ENCODE peak calls at places on chromosomes 16 and 17, in four cellular contexts. T, W, D and R are unnamed samples.

GRCh38 chr16:71441348-71441781 is 489 bp downstream of the TLE7 start:
- DNase-seq in T (peak), W (no peak), D (no peak), R (peak)

GRCh38 chr16:17302213-17302612 is 168.5 kb downstream of the XYLT1 start:
- DNase-seq in T (no peak), W (no peak), D (no peak), R (no peak)

GRCh38 chr16:84105286-84105815 is 11.4 kb downstream of the MBTPS1 start:
- DNase-seq in T (no peak), W (no peak), D (no peak), R (no peak)

GRCh38 chr16:47037396-47037745 is 63.9 kb upstream of the DNAJA2 start:
- DNase-seq in T (peak), W (peak), D (peak), R (no peak)

GRCh38 chr16:27080870-27081269 is 14.1 kb downstream of the C16orf82 start:
- DNase-seq in T (no peak), W (no peak), D (no peak), R (no peak)

GRCh38 chr17:59004338-59005111 is 102.2 kb downstream of the TRIM37 start:
- DNase-seq in T (peak), W (peak), D (peak), R (peak)

GRCh38 chr16:29712770-29713169 is 33.0 kb downstream of the C16orf54 start:
- DNase-seq in T (no peak), W (no peak), D (no peak), R (no peak)

GRCh38 chr16:53415504-53415903 is 18.8 kb upstream of the RBL2 start:
- DNase-seq in T (no peak), W (no peak), D (no peak), R (no peak)

GRCh38 chr16:13923703-13924298 is 3.8 kb downstream of the ERCC4 start:
- DNase-seq in T (no peak), W (no peak), D (no peak), R (no peak)

GRCh38 chr16:85724126-85724879 is 26.6 kb downstream of the C16orf74 start:
- DNase-seq in T (no peak), W (no peak), D (no peak), R (no peak)

GRCh38 chr17:4433515-4434031 is at the start of gene SPNS3:
- DNase-seq in T (no peak), W (peak), D (no peak), R (no peak)

GRCh38 chr17:64661981-64662773 is at the start of gene SMURF2:
- DNase-seq in T (peak), W (peak), D (peak), R (peak)

GRCh38 chr16:56609463-56609921 is 1.1 kb downstream of the MT2A start:
- DNase-seq in T (peak), W (peak), D (no peak), R (peak)

GRCh38 chr17:59441459-59442096 is 110.1 kb downstream of the YPEL2 start:
- DNase-seq in T (no peak), W (no peak), D (no peak), R (no peak)

GRCh38 chr16:58037365-58038057 is 12.0 kb downstream of the MMP15 start:
- DNase-seq in T (no peak), W (no peak), D (no peak), R (no peak)

GRCh38 chr17:77728871-77729270 is 229.6 kb upstream of the TNRC6C start:
- DNase-seq in T (no peak), W (no peak), D (no peak), R (no peak)

GRCh38 chr16:84999857-85000480 is 11.4 kb downstream of the ZDHHC7 start:
- DNase-seq in T (no peak), W (no peak), D (no peak), R (no peak)

GRCh38 chr17:9071921-9072503 is 50.7 kb downstream of the NTN1 start:
- DNase-seq in T (no peak), W (no peak), D (no peak), R (no peak)

GRCh38 chr16:89826531-89827382 is 1.5 kb upstream of the SPIRE2 start:
- DNase-seq in T (no peak), W (no peak), D (no peak), R (no peak)

GRCh38 chr17:63443053-63443452 is 3.1 kb downstream of the CYB561 start:
- DNase-seq in T (peak), W (no peak), D (no peak), R (no peak)
- TF ChIP-seq CTCF in T (no peak), W (no peak), D (no peak), R (no peak)

DNA sequence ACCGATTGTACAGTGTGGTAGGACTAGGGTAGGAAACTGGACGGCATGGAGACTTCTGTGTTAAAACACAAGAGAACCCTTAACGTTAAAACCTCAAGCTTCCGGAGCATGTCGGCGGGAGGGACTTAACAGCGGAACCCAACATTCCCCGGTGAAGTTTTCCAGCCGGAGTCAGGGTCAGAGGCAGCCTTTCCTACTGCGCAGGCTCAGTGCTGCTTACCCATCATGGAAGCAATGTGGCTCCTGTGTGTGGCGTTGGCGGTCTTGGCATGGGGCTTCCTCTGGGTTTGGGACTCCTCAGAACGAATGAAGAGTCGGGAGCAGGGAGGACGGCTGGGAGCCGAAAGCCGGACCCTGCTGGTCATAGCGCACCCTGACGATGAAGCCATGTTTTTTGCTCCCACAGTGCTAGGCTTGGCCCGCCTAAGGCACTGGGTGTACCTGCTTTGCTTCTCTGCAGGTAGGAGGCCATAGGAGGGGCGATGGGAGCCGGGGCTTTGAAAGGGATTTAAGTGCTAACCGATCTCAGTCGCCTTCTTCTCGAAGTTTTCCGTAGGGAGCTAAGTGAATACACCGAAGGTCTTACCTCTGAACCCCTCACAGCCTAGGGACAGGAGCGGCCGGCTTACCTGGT is at the start of gene PIGL:
- DNase-seq in T (peak), W (peak), D (peak), R (peak)
- TF ChIP-seq CTCF in T (no peak), W (no peak), D (no peak), R (no peak)

DNA sequence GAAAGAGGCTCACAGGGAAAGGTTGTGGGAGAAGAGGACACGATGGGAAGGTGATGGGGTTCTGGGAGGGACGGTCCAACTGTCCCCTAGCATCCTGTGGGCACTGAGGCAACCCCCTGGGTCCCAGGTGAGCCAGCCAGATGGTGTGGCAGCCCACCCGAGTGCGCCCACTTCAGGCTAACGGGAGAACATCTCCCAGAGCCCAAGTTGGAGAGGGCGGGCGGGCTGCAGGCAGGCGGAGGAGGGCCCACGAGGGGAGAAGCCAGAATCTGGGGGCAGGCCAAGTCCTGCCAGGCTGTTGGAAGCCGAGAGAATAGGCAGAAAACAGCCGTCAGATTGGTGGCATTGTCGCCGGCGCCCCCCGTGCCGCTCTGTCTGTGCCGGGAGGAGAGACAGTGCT is 13.8 kb upstream of the ABCC3 start:
- DNase-seq in T (no peak), W (no peak), D (no peak), R (no peak)
- TF ChIP-seq CTCF in T (peak), W (no peak), D (no peak), R (no peak)

GRCh38 chr17:21095735-21096134 is 31.0 kb upstream of the DHRS7B start:
- DNase-seq in T (no peak), W (no peak), D (no peak), R (no peak)
- TF ChIP-seq CTCF in T (no peak), W (no peak), D (no peak), R (no peak)

GRCh38 chr16:69496376-69496775 is 69.4 kb upstream of the NFAT5 start:
- DNase-seq in T (no peak), W (no peak), D (no peak), R (no peak)

GRCh38 chr16:69497876-69498596 is 67.7 kb upstream of the NFAT5 start:
- DNase-seq in T (no peak), W (no peak), D (no peak), R (no peak)

GRCh38 chr16:69498926-69499325 is 66.8 kb upstream of the NFAT5 start:
- DNase-seq in T (no peak), W (no peak), D (no peak), R (no peak)

GRCh38 chr16:69495821-69496220 is 69.9 kb upstream of the NFAT5 start:
- DNase-seq in T (peak), W (no peak), D (peak), R (no peak)

DNA sequence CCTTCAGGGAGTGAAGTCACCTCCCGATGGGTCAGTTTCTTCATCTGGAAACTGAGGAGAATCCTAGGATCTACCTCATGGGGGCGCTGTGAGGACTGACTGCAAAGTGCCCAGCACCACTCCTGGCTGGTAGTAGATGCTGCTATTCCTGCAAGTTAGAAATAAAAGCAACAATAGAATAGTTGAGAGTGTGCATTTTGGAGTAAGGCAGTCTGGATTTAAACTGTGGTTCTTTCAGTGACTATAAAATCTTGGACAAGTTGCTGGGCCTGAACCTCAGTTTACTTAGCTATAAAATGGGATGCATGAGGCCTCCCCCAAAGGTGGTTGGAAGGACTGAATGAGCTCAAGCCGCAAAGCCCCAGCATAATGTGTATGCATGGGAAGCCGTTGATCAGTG is 70.6 kb downstream of the CYB5B start:
- DNase-seq in T (peak), W (no peak), D (no peak), R (no peak)
- TF ChIP-seq CTCF in T (peak), W (no peak), D (peak), R (peak)

GRCh38 chr17:75785016-75785769 is 587 bp downstream of the UNK start:
- DNase-seq in T (peak), W (peak), D (peak), R (peak)

GRCh38 chr17:75785770-75786538 is 1.3 kb downstream of the UNK start:
- DNase-seq in T (no peak), W (no peak), D (no peak), R (no peak)

GRCh38 chr17:75783069-75783783 is 1.4 kb upstream of the UNK start:
- DNase-seq in T (no peak), W (no peak), D (no peak), R (no peak)

GRCh38 chr17:75783803-75784472 is 668 bp upstream of the UNK start:
- DNase-seq in T (no peak), W (peak), D (no peak), R (no peak)

GRCh38 chr17:75784473-75785015 is at the start of gene UNK:
- DNase-seq in T (peak), W (peak), D (peak), R (peak)
- TF ChIP-seq CTCF in T (no peak), W (no peak), D (no peak), R (no peak)

GRCh38 chr16:6687593-6687992 is 645.1 kb upstream of the RBFOX1 start:
- DNase-seq in T (peak), W (no peak), D (no peak), R (no peak)

GRCh38 chr16:6684076-6684673 is 648.5 kb upstream of the RBFOX1 start:
- DNase-seq in T (peak), W (no peak), D (no peak), R (no peak)

DNA sequence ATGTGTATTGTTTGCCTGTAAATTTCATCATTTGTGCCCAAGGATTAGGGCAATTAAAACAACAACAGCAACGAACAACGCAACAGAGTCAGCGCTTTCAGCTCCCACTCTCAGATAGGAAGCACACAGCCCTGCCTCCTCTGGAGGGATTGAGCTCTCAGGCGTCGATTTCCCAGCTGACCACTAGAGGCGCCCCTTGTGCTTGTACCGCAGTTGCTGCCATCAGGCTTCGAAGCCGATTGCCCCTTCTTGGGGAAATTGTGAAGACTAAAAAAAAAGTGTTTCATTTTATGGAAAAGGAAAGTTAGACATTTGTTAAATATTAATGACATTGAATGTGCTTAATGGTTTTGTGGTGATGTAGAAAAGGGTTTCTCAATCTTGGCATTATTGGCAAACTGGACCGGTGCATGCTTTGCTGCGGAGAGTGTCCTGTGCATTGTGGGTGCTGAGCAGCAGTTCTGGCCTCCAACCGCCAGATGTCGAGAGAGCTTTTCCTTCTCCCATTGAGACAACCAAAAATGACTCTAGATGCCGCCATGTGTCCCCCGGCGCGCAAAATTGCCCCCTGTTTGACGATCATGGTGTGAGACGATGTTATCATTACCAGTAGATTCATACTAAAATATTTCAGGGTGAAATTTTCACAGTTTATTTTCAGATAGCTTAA is 650.4 kb upstream of the RBFOX1 start:
- DNase-seq in T (peak), W (no peak), D (no peak), R (no peak)
- TF ChIP-seq CTCF in T (peak), W (no peak), D (peak), R (no peak)